ENCODE peak calls at places on chromosomes 7 and 10, in four cellular contexts. One of them, this sample, is unnamed. For H3K36me3, the result is how much of the 10 kb centered on the place peaks cover.

GRCh38 chr7:51000956-51001355 is 218.3 kb upstream of the GRB10 start:
- DNase-seq in kidney: no peak
- DNase-seq in brain microvascular endothelial cell: no peak
- DNase-seq in hepatocyte: no peak
- DNase-seq in this sample: no peak

GRCh38 chr7:101220295-101220694 is 2.3 kb downstream of the ZNHIT1 start:
- DNase-seq in kidney: no peak
- DNase-seq in hepatocyte: no peak
- DNase-seq in brain microvascular endothelial cell: no peak
- DNase-seq in this sample: no peak

GRCh38 chr7:34838329-34838728 is 180.3 kb downstream of the NPSR1 start:
- DNase-seq in kidney: no peak
- DNase-seq in brain microvascular endothelial cell: no peak
- DNase-seq in hepatocyte: no peak
- DNase-seq in this sample: peak

GRCh38 chr10:95266674-95267095 is 24.1 kb downstream of the PDLIM1 start:
- DNase-seq in brain microvascular endothelial cell: peak
- DNase-seq in hepatocyte: peak
- DNase-seq in kidney: no peak
- DNase-seq in this sample: no peak

GRCh38 chr10:102409604-102410426 is 8.8 kb downstream of the PSD start:
- DNase-seq in hepatocyte: no peak
- DNase-seq in kidney: no peak
- DNase-seq in brain microvascular endothelial cell: no peak
- DNase-seq in this sample: no peak

GRCh38 chr7:139730746-139731612 is 46.8 kb downstream of the HIPK2 start:
- DNase-seq in kidney: no peak
- DNase-seq in brain microvascular endothelial cell: peak
- DNase-seq in hepatocyte: no peak
- DNase-seq in this sample: no peak

GRCh38 chr7:130932088-130932487 is 198.1 kb upstream of the KLF14 start:
- DNase-seq in kidney: no peak
- DNase-seq in hepatocyte: no peak
- DNase-seq in brain microvascular endothelial cell: no peak
- DNase-seq in this sample: no peak

GRCh38 chr10:7634142-7634894 is 32.4 kb downstream of the ITIH5 start:
- DNase-seq in kidney: no peak
- DNase-seq in brain microvascular endothelial cell: no peak
- DNase-seq in hepatocyte: no peak
- DNase-seq in this sample: no peak

GRCh38 chr7:95772771-95773581 is 622 bp downstream of the DYNC1I1 start:
- DNase-seq in kidney: peak
- DNase-seq in hepatocyte: peak
- DNase-seq in brain microvascular endothelial cell: no peak
- DNase-seq in this sample: peak

GRCh38 chr7:75531359-75531821 is 39.3 kb downstream of the SPDYE5 start:
- DNase-seq in kidney: no peak
- DNase-seq in brain microvascular endothelial cell: no peak
- DNase-seq in hepatocyte: peak
- DNase-seq in this sample: peak

GRCh38 chr10:88042162-88043100 is 179.0 kb downstream of the PTEN start:
- DNase-seq in brain microvascular endothelial cell: peak
- DNase-seq in hepatocyte: peak
- DNase-seq in kidney: no peak
- DNase-seq in this sample: peak

GRCh38 chr7:42104231-42104630 is 132.8 kb downstream of the GLI3 start:
- DNase-seq in hepatocyte: no peak
- DNase-seq in brain microvascular endothelial cell: no peak
- DNase-seq in kidney: no peak
- DNase-seq in this sample: no peak

GRCh38 chr10:97718178-97718577 is 4.6 kb downstream of the MARVELD1 start:
- DNase-seq in hepatocyte: no peak
- DNase-seq in kidney: no peak
- DNase-seq in brain microvascular endothelial cell: no peak
- DNase-seq in this sample: no peak

GRCh38 chr7:139108256-139109187 is 998 bp downstream of the ZC3HAV1 start:
- DNase-seq in hepatocyte: peak
- DNase-seq in kidney: peak
- DNase-seq in brain microvascular endothelial cell: peak
- DNase-seq in this sample: no peak

GRCh38 chr7:71349583-71350481 is 217.9 kb downstream of the GALNT17 start:
- DNase-seq in brain microvascular endothelial cell: no peak
- DNase-seq in hepatocyte: no peak
- DNase-seq in kidney: no peak
- DNase-seq in this sample: no peak

GRCh38 chr7:76048668-76048988 is 722 bp downstream of the MDH2 start:
- DNase-seq in kidney: no peak
- DNase-seq in hepatocyte: peak
- DNase-seq in brain microvascular endothelial cell: no peak
- DNase-seq in this sample: peak

GRCh38 chr7:69786707-69787395 is 188.6 kb downstream of the AUTS2 start:
- DNase-seq in brain microvascular endothelial cell: no peak
- DNase-seq in hepatocyte: no peak
- DNase-seq in kidney: no peak
- DNase-seq in this sample: no peak

GRCh38 chr7:48144291-48144768 is 26.9 kb upstream of the ABCA13 start:
- DNase-seq in hepatocyte: peak
- DNase-seq in kidney: no peak
- DNase-seq in brain microvascular endothelial cell: no peak
- DNase-seq in this sample: no peak

GRCh38 chr10:12981570-12981969 is 19.9 kb downstream of the CCDC3 start:
- DNase-seq in brain microvascular endothelial cell: peak
- DNase-seq in hepatocyte: no peak
- DNase-seq in kidney: no peak
- DNase-seq in this sample: no peak

GRCh38 chr7:115252461-115252860 is 330.6 kb downstream of the MDFIC start:
- DNase-seq in hepatocyte: no peak
- DNase-seq in kidney: no peak
- DNase-seq in brain microvascular endothelial cell: no peak
- DNase-seq in this sample: no peak

GRCh38 chr10:6143128-6143527 is 54.3 kb downstream of the RBM17 start:
- DNase-seq in kidney: peak
- DNase-seq in brain microvascular endothelial cell: no peak
- DNase-seq in hepatocyte: no peak
- DNase-seq in this sample: no peak

GRCh38 chr10:117899181-117899683 is 147.5 kb downstream of the RAB11FIP2 start:
- DNase-seq in hepatocyte: no peak
- DNase-seq in kidney: no peak
- DNase-seq in brain microvascular endothelial cell: no peak
- DNase-seq in this sample: no peak

GRCh38 chr10:22932626-22933370 is 4.9 kb downstream of the ARMC3 start:
- DNase-seq in kidney: no peak
- DNase-seq in hepatocyte: no peak
- DNase-seq in brain microvascular endothelial cell: no peak
- DNase-seq in this sample: no peak

GRCh38 chr7:138625849-138626230 is 75.3 kb downstream of the SVOPL start:
- DNase-seq in hepatocyte: no peak
- DNase-seq in brain microvascular endothelial cell: no peak
- DNase-seq in kidney: no peak
- DNase-seq in this sample: no peak

GRCh38 chr7:39565538-39565937 is 666 bp upstream of the YAE1 start:
- DNase-seq in hepatocyte: peak
- DNase-seq in brain microvascular endothelial cell: no peak
- DNase-seq in kidney: no peak
- DNase-seq in this sample: no peak

GRCh38 chr10:132389631-132390454 is 7.2 kb upstream of the PWWP2B start:
- DNase-seq in kidney: peak
- DNase-seq in hepatocyte: peak
- DNase-seq in brain microvascular endothelial cell: no peak
- DNase-seq in this sample: peak

GRCh38 chr10:132387723-132388210 is 9.2 kb upstream of the PWWP2B start:
- DNase-seq in hepatocyte: peak
- DNase-seq in kidney: peak
- DNase-seq in brain microvascular endothelial cell: peak
- DNase-seq in this sample: peak

GRCh38 chr10:132391372-132392020 is 5.5 kb upstream of the PWWP2B start:
- DNase-seq in kidney: peak
- DNase-seq in hepatocyte: no peak
- DNase-seq in brain microvascular endothelial cell: no peak
- DNase-seq in this sample: peak

GRCh38 chr10:132390455-132391371 is 6.3 kb upstream of the PWWP2B start:
- DNase-seq in hepatocyte: no peak
- DNase-seq in kidney: peak
- DNase-seq in brain microvascular endothelial cell: no peak
- DNase-seq in this sample: peak

DNA sequence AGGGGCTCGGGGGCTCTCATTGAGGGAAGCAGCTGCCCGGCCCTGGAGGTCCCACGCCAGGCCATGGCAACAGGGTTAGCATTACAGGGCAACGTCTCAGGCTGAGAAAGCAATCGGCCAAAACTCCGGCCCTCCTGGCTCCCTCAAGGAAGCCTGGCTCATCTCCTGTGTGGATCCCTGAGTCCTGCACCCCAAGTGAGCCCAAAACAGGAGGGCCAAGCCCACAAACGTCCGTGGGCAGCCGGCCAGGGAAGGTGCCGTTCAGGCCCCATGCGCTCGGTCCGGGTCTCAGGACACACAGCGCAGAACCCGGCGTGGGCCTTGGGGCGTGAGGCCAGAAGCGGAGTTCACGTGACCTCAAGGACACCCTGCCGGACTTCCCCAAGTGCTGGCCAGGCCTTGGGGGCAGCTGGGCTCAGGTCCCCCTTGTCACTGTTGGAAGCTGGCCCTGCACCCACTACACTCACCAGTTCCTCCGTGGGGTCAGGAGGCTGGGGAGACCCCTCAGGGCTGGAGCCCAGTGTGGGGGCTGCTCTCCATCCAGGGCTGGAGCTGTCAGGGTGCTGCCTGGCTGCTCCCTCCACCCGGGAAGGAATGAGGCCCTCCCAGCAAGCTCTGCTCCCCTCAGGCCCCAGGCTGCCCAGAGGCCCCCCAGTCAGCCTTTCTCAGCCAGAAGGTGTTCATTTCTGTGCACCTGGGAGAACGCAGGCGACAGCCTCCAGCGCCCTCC is 7.9 kb upstream of the PWWP2B start:
- DNase-seq in hepatocyte: no peak
- DNase-seq in kidney: peak
- DNase-seq in brain microvascular endothelial cell: no peak
- DNase-seq in this sample: peak
- H3K27ac ChIP-seq in hepatocyte: no peak
- H3K27ac ChIP-seq in kidney: no peak
- H3K27ac ChIP-seq in brain microvascular endothelial cell: no peak
- H3K27ac ChIP-seq in this sample: no peak

DNA sequence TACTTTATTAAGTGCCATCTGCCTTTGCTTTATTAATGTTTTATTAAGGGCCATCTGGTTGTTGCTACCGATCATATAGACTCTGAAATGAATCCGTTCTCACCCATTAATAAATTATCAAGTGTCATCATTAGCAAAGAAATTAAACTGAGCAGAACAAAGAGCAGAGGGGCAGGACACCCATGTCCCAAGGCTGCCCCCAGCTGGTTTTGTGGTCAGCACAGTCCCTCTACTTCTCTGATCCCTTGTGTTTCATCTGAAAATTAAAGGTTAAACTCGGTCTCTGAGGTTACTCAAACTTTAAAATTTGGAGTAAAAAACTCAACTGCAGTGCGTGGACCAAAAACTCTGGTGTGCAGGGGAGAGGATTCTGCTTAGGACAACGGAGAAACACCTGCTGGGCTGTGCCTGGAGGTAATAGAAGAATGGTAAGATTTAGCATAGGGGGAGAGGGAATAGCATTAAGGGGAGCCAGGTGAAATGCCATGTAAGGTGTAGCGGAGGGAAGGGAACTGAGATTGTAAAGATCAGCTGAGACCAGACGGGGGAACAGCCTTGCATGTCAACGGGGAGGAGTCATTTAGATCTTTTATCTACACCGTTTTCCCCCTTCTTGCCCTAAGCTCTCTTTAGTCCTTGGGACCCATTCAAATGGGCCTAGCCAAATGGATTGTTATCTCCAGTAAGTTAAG is 10.8 kb upstream of the GSDME start:
- DNase-seq in brain microvascular endothelial cell: no peak
- DNase-seq in hepatocyte: no peak
- DNase-seq in kidney: no peak
- DNase-seq in this sample: no peak
- TF ChIP-seq CTCF in brain microvascular endothelial cell: peak
- TF ChIP-seq CTCF in hepatocyte: no peak
- TF ChIP-seq CTCF in kidney: no peak
- TF ChIP-seq CTCF in this sample: peak

GRCh38 chr7:142375710-142376313 is 118.0 kb upstream of the PRSS58 start:
- DNase-seq in hepatocyte: peak
- DNase-seq in kidney: peak
- DNase-seq in brain microvascular endothelial cell: no peak
- DNase-seq in this sample: peak

GRCh38 chr7:142379445-142379844 is 121.6 kb upstream of the PRSS58 start:
- DNase-seq in brain microvascular endothelial cell: no peak
- DNase-seq in hepatocyte: no peak
- DNase-seq in kidney: no peak
- DNase-seq in this sample: peak

GRCh38 chr7:142380064-142380463 is 122.2 kb upstream of the PRSS58 start:
- DNase-seq in brain microvascular endothelial cell: no peak
- DNase-seq in kidney: no peak
- DNase-seq in hepatocyte: no peak
- DNase-seq in this sample: peak

GRCh38 chr7:142377567-142377966 is 119.7 kb upstream of the PRSS58 start:
- DNase-seq in kidney: no peak
- DNase-seq in hepatocyte: no peak
- DNase-seq in brain microvascular endothelial cell: no peak
- DNase-seq in this sample: no peak

GRCh38 chr7:142376356-142376997 is 118.6 kb upstream of the PRSS58 start:
- DNase-seq in brain microvascular endothelial cell: no peak
- DNase-seq in kidney: no peak
- DNase-seq in hepatocyte: no peak
- DNase-seq in this sample: no peak
- H3K36me3 ChIP-seq in brain microvascular endothelial cell: under half
- H3K36me3 ChIP-seq in kidney: under half
- H3K36me3 ChIP-seq in hepatocyte: under half
- H3K36me3 ChIP-seq in this sample: under half

GRCh38 chr7:5657901-5658300 is 123.6 kb downstream of the RNF216 start:
- DNase-seq in hepatocyte: no peak
- DNase-seq in brain microvascular endothelial cell: no peak
- DNase-seq in kidney: no peak
- DNase-seq in this sample: no peak
- H3K27ac ChIP-seq in hepatocyte: no peak
- H3K27ac ChIP-seq in brain microvascular endothelial cell: no peak
- H3K27ac ChIP-seq in kidney: no peak
- H3K27ac ChIP-seq in this sample: no peak

This sample was measured in WERI-Rb-1.